ENCODE peak calls at places on chromosomes 5 and 9, in five cellular contexts. X is germinal center, M is HTR-8/SVneo, G is posterior cingulate gyrus, A is K562. Y is an unnamed sample.

GRCh38 chr5:122874179-122874875 is 28.9 kb downstream of the SNX24 start:
- DNase-seq in X (no peak), M (no peak), G (no peak), A (no peak), Y (no peak)

GRCh38 chr9:3181049-3181953 is 337.4 kb upstream of the PUM3 start:
- DNase-seq in X (peak), M (peak), G (no peak), A (peak), Y (peak)

GRCh38 chr5:97778451-97778850 is 595.4 kb upstream of the RIOK2 start:
- DNase-seq in X (no peak), M (no peak), G (no peak), A (no peak), Y (no peak)

GRCh38 chr9:70260606-70261005 is 1.8 kb downstream of the SMC5 start:
- DNase-seq in X (peak), M (no peak), G (no peak), A (no peak), Y (no peak)

GRCh38 chr9:87578625-87579024 is 81.0 kb downstream of the DAPK1 start:
- DNase-seq in X (no peak), M (no peak), G (no peak), A (peak), Y (no peak)

GRCh38 chr9:131011274-131012022 is 2.5 kb downstream of the LAMC3 start:
- DNase-seq in X (no peak), M (no peak), G (no peak), A (peak), Y (no peak)

GRCh38 chr5:127088226-127088625 is 14.9 kb upstream of the C5orf63 start:
- DNase-seq in X (no peak), M (peak), G (no peak), A (no peak), Y (no peak)

GRCh38 chr5:139734517-139734916 is 61.1 kb upstream of the PSD2 start:
- DNase-seq in X (no peak), M (no peak), G (peak), A (no peak), Y (no peak)

GRCh38 chr9:136312436-136312835 is 8.5 kb upstream of the CCDC187 start:
- DNase-seq in X (peak), M (peak), G (peak), A (peak), Y (peak)